ENCODE peak calls at places on chromosome 14, in four cellular contexts. One of them, this sample, is unnamed.

GRCh38 chr14:100733152-100733850 is 6.6 kb downstream of the DLK1 start:
- DNase-seq in right atrium auricular region: no peak
- DNase-seq in stomach: no peak
- DNase-seq in progenitor cell of endocrine pancreas: no peak
- DNase-seq in this sample: no peak

GRCh38 chr14:50082784-50083466 is 33.4 kb downstream of the VCPKMT start:
- DNase-seq in right atrium auricular region: no peak
- DNase-seq in stomach: peak
- DNase-seq in progenitor cell of endocrine pancreas: no peak
- DNase-seq in this sample: peak

GRCh38 chr14:57268161-57269067 is at the start of the genes AP5M1 and EXOC5:
- DNase-seq in right atrium auricular region: peak
- DNase-seq in stomach: peak
- DNase-seq in progenitor cell of endocrine pancreas: peak
- DNase-seq in this sample: peak

GRCh38 chr14:92695562-92695961 is 52.9 kb downstream of the LGMN start:
- DNase-seq in right atrium auricular region: no peak
- DNase-seq in stomach: no peak
- DNase-seq in progenitor cell of endocrine pancreas: no peak
- DNase-seq in this sample: no peak

GRCh38 chr14:99564903-99565259 is 39.1 kb downstream of the CCDC85C start:
- DNase-seq in right atrium auricular region: no peak
- DNase-seq in stomach: no peak
- DNase-seq in progenitor cell of endocrine pancreas: no peak
- DNase-seq in this sample: no peak

GRCh38 chr14:61681413-61681812 is 13.9 kb upstream of the HIF1A start:
- DNase-seq in right atrium auricular region: no peak
- DNase-seq in stomach: no peak
- DNase-seq in progenitor cell of endocrine pancreas: no peak
- DNase-seq in this sample: no peak

GRCh38 chr14:65637780-65638179 is 225.2 kb downstream of the FUT8 start:
- DNase-seq in right atrium auricular region: no peak
- DNase-seq in stomach: no peak
- DNase-seq in progenitor cell of endocrine pancreas: no peak
- DNase-seq in this sample: peak

GRCh38 chr14:21768116-21768874 is 94.7 kb upstream of the OR4E1 start:
- DNase-seq in right atrium auricular region: no peak
- DNase-seq in stomach: no peak
- DNase-seq in progenitor cell of endocrine pancreas: no peak
- DNase-seq in this sample: no peak

GRCh38 chr14:105060751-105061427 is 4.3 kb downstream of the GPR132 start:
- DNase-seq in right atrium auricular region: no peak
- DNase-seq in stomach: peak
- DNase-seq in progenitor cell of endocrine pancreas: no peak
- DNase-seq in this sample: no peak

GRCh38 chr14:50230601-50231474 is 540 bp downstream of the SOS2 start:
- DNase-seq in right atrium auricular region: peak
- DNase-seq in stomach: peak
- DNase-seq in progenitor cell of endocrine pancreas: peak
- DNase-seq in this sample: peak

GRCh38 chr14:88934231-88934898 is 109.9 kb downstream of the TTC8 start:
- DNase-seq in right atrium auricular region: no peak
- DNase-seq in stomach: no peak
- DNase-seq in progenitor cell of endocrine pancreas: no peak
- DNase-seq in this sample: no peak

GRCh38 chr14:68444449-68445168 is 348.3 kb downstream of the ZFP36L1 start:
- DNase-seq in right atrium auricular region: no peak
- DNase-seq in stomach: peak
- DNase-seq in progenitor cell of endocrine pancreas: no peak
- DNase-seq in this sample: no peak

GRCh38 chr14:18688346-18688745 is 87.4 kb downstream of the OR11H12 start:
- DNase-seq in right atrium auricular region: no peak
- DNase-seq in stomach: no peak
- DNase-seq in progenitor cell of endocrine pancreas: no peak
- DNase-seq in this sample: no peak

GRCh38 chr14:50897658-50898175 is 25.9 kb downstream of the ABHD12B start:
- DNase-seq in right atrium auricular region: no peak
- DNase-seq in stomach: no peak
- DNase-seq in progenitor cell of endocrine pancreas: no peak
- DNase-seq in this sample: no peak

GRCh38 chr14:99274346-99275221 is 2.6 kb upstream of the BCL11B start:
- DNase-seq in right atrium auricular region: no peak
- DNase-seq in stomach: peak
- DNase-seq in progenitor cell of endocrine pancreas: peak
- DNase-seq in this sample: peak

GRCh38 chr14:77170045-77170444 is 11.6 kb upstream of the TMEM63C start:
- DNase-seq in right atrium auricular region: no peak
- DNase-seq in stomach: no peak
- DNase-seq in progenitor cell of endocrine pancreas: no peak
- DNase-seq in this sample: no peak

GRCh38 chr14:36340276-36340890 is 19.9 kb upstream of the MBIP start:
- DNase-seq in right atrium auricular region: no peak
- DNase-seq in stomach: no peak
- DNase-seq in progenitor cell of endocrine pancreas: no peak
- DNase-seq in this sample: no peak

GRCh38 chr14:100609941-100610391 is 22.7 kb upstream of the BEGAIN start:
- DNase-seq in right atrium auricular region: no peak
- DNase-seq in stomach: no peak
- DNase-seq in progenitor cell of endocrine pancreas: no peak
- DNase-seq in this sample: no peak

GRCh38 chr14:64391986-64392385 is 3.8 kb downstream of the MTHFD1 start:
- DNase-seq in right atrium auricular region: no peak
- DNase-seq in stomach: no peak
- DNase-seq in progenitor cell of endocrine pancreas: no peak
- DNase-seq in this sample: no peak

GRCh38 chr14:104687601-104688504 is 1.6 kb upstream of the INF2 start:
- DNase-seq in right atrium auricular region: peak
- DNase-seq in stomach: peak
- DNase-seq in progenitor cell of endocrine pancreas: peak
- DNase-seq in this sample: no peak

GRCh38 chr14:104976198-104977007 is 1.8 kb downstream of the AHNAK2 start:
- DNase-seq in right atrium auricular region: peak
- DNase-seq in stomach: peak
- DNase-seq in progenitor cell of endocrine pancreas: peak
- DNase-seq in this sample: peak

GRCh38 chr14:64880382-64881121 is 845 bp upstream of the SPTB start:
- DNase-seq in right atrium auricular region: no peak
- DNase-seq in stomach: peak
- DNase-seq in progenitor cell of endocrine pancreas: peak
- DNase-seq in this sample: peak

GRCh38 chr14:69300601-69301221 is 40.8 kb downstream of the GALNT16 start:
- DNase-seq in right atrium auricular region: no peak
- DNase-seq in stomach: no peak
- DNase-seq in progenitor cell of endocrine pancreas: no peak
- DNase-seq in this sample: no peak

GRCh38 chr14:34713681-34714319 is 593 bp downstream of the CFL2 start:
- DNase-seq in right atrium auricular region: peak
- DNase-seq in stomach: peak
- DNase-seq in progenitor cell of endocrine pancreas: no peak
- DNase-seq in this sample: no peak

GRCh38 chr14:58587271-58587670 is 50.5 kb upstream of the DACT1 start:
- DNase-seq in right atrium auricular region: no peak
- DNase-seq in stomach: no peak
- DNase-seq in progenitor cell of endocrine pancreas: no peak
- DNase-seq in this sample: no peak

GRCh38 chr14:95303552-95303951 is 16.2 kb downstream of the CLMN start:
- DNase-seq in right atrium auricular region: no peak
- DNase-seq in stomach: no peak
- DNase-seq in progenitor cell of endocrine pancreas: no peak
- DNase-seq in this sample: no peak

GRCh38 chr14:68468437-68469207 is 324.2 kb downstream of the ZFP36L1 start:
- DNase-seq in right atrium auricular region: no peak
- DNase-seq in stomach: peak
- DNase-seq in progenitor cell of endocrine pancreas: no peak
- DNase-seq in this sample: peak

GRCh38 chr14:47539065-47539464 is 136.3 kb downstream of the MDGA2 start:
- DNase-seq in right atrium auricular region: no peak
- DNase-seq in stomach: no peak
- DNase-seq in progenitor cell of endocrine pancreas: no peak
- DNase-seq in this sample: no peak

GRCh38 chr14:83706555-83706954 is 1823.4 kb upstream of the FLRT2 start:
- DNase-seq in right atrium auricular region: no peak
- DNase-seq in stomach: no peak
- DNase-seq in progenitor cell of endocrine pancreas: no peak
- DNase-seq in this sample: no peak

GRCh38 chr14:104797112-104798044 is 1.8 kb upstream of the AKT1 start:
- DNase-seq in right atrium auricular region: no peak
- DNase-seq in stomach: peak
- DNase-seq in progenitor cell of endocrine pancreas: no peak
- DNase-seq in this sample: no peak

GRCh38 chr14:71319646-71320045 is 412.4 kb downstream of the PCNX1 start:
- DNase-seq in right atrium auricular region: no peak
- DNase-seq in stomach: no peak
- DNase-seq in progenitor cell of endocrine pancreas: no peak
- DNase-seq in this sample: no peak

GRCh38 chr14:41285193-41285748 is 321.4 kb upstream of the LRFN5 start:
- DNase-seq in right atrium auricular region: no peak
- DNase-seq in stomach: peak
- DNase-seq in progenitor cell of endocrine pancreas: peak
- DNase-seq in this sample: no peak

GRCh38 chr14:39229222-39229543 is 4.5 kb upstream of the MIA2 start:
- DNase-seq in right atrium auricular region: no peak
- DNase-seq in stomach: no peak
- DNase-seq in progenitor cell of endocrine pancreas: no peak
- DNase-seq in this sample: peak

GRCh38 chr14:92527724-92528123 is 14.1 kb downstream of the RIN3 start:
- DNase-seq in right atrium auricular region: no peak
- DNase-seq in stomach: no peak
- DNase-seq in progenitor cell of endocrine pancreas: no peak
- DNase-seq in this sample: no peak

DNA sequence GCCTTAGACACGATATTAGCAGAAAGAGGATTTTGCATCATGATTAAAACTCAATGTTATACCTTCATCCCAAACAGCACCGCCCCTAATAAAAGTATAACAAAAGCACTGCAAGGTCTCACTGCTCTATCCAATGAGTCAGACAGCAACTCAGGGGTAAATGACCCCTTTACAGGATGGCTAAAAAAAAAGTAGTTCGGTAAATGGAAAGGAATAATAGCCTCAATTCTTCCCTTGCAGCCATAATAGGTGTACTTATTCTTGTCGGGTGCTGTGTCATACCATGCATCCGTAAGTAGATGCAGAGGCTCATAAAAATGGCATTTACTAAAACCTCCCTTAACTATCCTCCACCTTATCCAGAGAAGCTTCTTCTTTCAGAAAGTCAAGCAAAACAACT is 53.9 kb upstream of the AP4S1 start:
- DNase-seq in right atrium auricular region: no peak
- DNase-seq in stomach: no peak
- DNase-seq in progenitor cell of endocrine pancreas: no peak
- DNase-seq in this sample: no peak
- TF ChIP-seq CTCF in right atrium auricular region: no peak
- TF ChIP-seq CTCF in stomach: no peak
- TF ChIP-seq CTCF in progenitor cell of endocrine pancreas: no peak
- TF ChIP-seq CTCF in this sample: no peak

DNA sequence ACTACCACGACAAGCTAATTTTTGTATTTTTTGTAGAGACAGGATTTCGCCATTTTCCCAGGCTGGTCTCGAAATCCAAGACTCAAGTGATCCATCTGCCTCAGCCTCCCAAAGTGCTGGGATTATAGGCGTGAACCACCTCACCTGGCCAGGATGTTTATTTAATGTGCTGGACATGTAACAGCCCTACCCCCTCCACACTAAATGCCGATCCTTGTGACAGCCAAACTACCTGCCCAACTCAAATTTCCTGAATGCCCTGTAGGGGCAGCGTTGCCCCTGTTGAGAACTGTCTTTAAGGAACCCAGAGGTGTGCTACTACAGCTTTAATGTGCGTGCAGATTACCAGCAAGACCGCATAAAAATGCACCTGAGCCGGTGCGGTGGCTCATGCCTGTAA is 48.1 kb downstream of the KCNK13 start:
- DNase-seq in right atrium auricular region: no peak
- DNase-seq in stomach: no peak
- DNase-seq in progenitor cell of endocrine pancreas: no peak
- DNase-seq in this sample: no peak
- TF ChIP-seq CTCF in right atrium auricular region: no peak
- TF ChIP-seq CTCF in stomach: no peak
- TF ChIP-seq CTCF in progenitor cell of endocrine pancreas: peak
- TF ChIP-seq CTCF in this sample: no peak

DNA sequence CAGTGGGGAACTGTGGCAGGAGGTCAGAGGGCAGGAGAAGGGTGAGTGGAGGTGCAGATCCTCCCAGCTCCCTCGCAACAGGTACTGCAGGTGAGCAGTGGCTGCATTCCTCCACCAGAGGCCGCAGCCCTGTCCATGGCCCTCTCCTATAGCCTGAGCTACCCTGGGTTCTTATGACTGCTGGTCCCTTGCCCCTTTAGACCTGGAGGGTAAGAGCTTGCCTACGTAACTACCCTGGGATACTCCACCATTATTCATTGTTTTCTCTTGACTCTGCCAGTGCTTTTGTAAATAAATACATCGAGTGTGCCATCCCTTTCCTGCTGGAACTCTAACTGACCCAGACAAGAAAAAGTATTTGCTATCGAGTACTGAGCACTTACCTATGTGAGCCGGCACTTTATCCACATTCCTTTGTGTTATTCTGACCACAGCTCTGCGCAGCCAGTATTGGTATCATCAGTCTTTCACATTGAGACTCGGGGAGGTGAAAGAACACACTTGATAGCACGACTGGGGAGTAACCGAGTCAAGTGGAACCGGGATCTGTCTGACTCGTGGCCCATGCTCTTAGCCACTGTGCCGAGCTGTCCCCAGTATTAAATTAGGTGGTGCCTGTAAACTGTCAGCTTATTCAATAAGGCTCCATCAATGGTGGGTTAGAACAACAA is 38.5 kb downstream of the LTBP2 start:
- DNase-seq in right atrium auricular region: no peak
- DNase-seq in stomach: no peak
- DNase-seq in progenitor cell of endocrine pancreas: no peak
- DNase-seq in this sample: no peak
- TF ChIP-seq CTCF in right atrium auricular region: no peak
- TF ChIP-seq CTCF in stomach: peak
- TF ChIP-seq CTCF in progenitor cell of endocrine pancreas: peak
- TF ChIP-seq CTCF in this sample: no peak

DNA sequence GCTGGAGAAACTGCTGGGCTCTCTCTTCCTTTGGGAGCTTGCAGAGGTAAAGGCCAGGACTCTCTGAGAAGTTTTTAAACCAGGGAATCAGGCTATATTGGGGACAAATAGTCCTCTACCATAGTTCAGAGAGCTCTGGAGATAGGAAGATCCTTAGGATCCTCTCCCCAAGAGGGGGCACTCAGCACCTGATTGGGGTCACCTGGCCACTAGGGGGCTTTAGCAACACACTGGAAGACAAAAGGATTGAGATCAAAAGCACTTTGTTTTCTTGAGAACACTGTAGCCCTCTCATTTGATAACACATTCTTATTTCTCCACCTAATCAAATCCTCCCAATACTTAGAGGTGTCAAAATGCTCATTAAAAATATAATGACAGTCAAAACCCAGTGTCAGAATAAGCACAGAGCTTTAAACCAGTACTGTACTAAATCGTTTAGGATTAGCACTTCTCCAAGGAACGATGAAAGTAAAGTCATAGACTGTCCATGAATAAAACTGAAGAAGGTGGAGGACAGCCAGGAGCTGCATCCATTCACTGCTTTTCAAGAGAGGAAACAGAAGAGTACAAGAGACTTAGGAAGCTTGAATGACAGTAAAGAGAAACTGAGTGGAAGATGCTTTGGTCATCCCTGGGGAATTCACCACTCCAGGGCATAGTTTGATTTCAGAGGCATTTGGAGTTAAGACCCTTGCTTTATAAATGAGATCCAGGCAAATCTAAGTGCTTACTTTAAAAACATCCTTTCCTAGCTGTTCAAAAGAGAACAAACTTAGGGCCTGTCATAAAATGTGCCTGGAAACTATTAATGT is 26.5 kb downstream of the BMP4 start:
- DNase-seq in right atrium auricular region: no peak
- DNase-seq in stomach: no peak
- DNase-seq in progenitor cell of endocrine pancreas: peak
- DNase-seq in this sample: no peak
- TF ChIP-seq CTCF in right atrium auricular region: no peak
- TF ChIP-seq CTCF in stomach: no peak
- TF ChIP-seq CTCF in progenitor cell of endocrine pancreas: peak
- TF ChIP-seq CTCF in this sample: no peak

This sample was measured in natural killer cell.